ENCODE peak calls at places on chromosomes 13 and 19, in eight cellular contexts. R, C, B, M, Y, Q, J and S are unnamed samples.
A peak's percentile ranks its signal among the peaks of the same experiment; 100 is the strongest.

GRCh38 chr13:79782541-79783216 is 301.7 kb downstream of the NDFIP2 start:
- DNase-seq in R (peak; percentile 46), C (no peak), B (no peak), M (peak; percentile 93), J (peak; percentile 14), Q (peak; percentile 30), Y (peak; percentile 52), S (peak; percentile 78)

GRCh38 chr13:73938375-73939070 is 195.7 kb downstream of the KLF12 start:
- DNase-seq in M (peak; percentile 77), B (no peak), R (no peak), Q (no peak), C (no peak), J (no peak), Y (no peak), S (no peak)

GRCh38 chr19:6738726-6739389 is 622 bp upstream of the TRIP10 start:
- DNase-seq in B (peak; percentile 75), Y (peak; percentile 81), Q (peak; percentile 61), R (peak; percentile 32), J (no peak), M (no peak), C (peak; percentile 64), S (peak; percentile 47)

GRCh38 chr19:27885361-27885760 is 1327.6 kb downstream of the UQCRFS1 start:
- DNase-seq in B (no peak), Y (no peak), R (no peak), Q (no peak), C (no peak), J (no peak), M (no peak), S (no peak)

GRCh38 chr13:113992276-113993005 is 18.6 kb upstream of the C13orf46 start:
- DNase-seq in B (no peak), Q (no peak), Y (no peak), R (no peak), M (no peak), J (no peak), C (no peak), S (no peak)

GRCh38 chr13:98519976-98520375 is 56.9 kb downstream of the STK24 start:
- DNase-seq in J (no peak), Q (no peak), R (no peak), M (no peak), B (no peak), C (no peak), Y (no peak), S (no peak)

GRCh38 chr13:91592050-91593014 is 193.9 kb downstream of the GPC5 start:
- DNase-seq in Q (no peak), R (no peak), M (no peak), J (no peak), C (no peak), B (no peak), Y (no peak), S (no peak)

GRCh38 chr13:113077953-113078894 is 27.4 kb upstream of the F7 start:
- DNase-seq in Q (no peak), B (no peak), M (no peak), J (no peak), R (no peak), C (no peak), Y (no peak), S (no peak)

GRCh38 chr13:59442461-59442860 is 721.3 kb downstream of the DIAPH3 start:
- DNase-seq in Y (no peak), M (no peak), B (no peak), C (no peak), R (no peak), Q (no peak), J (no peak), S (no peak)

GRCh38 chr13:50365683-50366391 is 350.6 kb downstream of the KCNRG start:
- DNase-seq in M (peak; percentile 79), C (no peak), Y (no peak), J (peak; percentile 61), Q (no peak), B (peak; percentile 23), R (no peak), S (peak; percentile 57)

GRCh38 chr13:53405616-53406015 is 377.0 kb downstream of the OLFM4 start:
- DNase-seq in Q (no peak), M (no peak), B (no peak), R (no peak), J (peak; percentile 2), Y (no peak), C (no peak), S (no peak)

GRCh38 chr19:37920591-37921450 is 13.8 kb downstream of the SIPA1L3 start:
- DNase-seq in C (no peak), J (peak; percentile 49), B (no peak), Q (no peak), R (peak; percentile 47), Y (no peak), M (no peak), S (no peak)

GRCh38 chr13:109144693-109145437 is 515.5 kb downstream of the MYO16 start:
- DNase-seq in R (no peak), C (no peak), B (no peak), Q (no peak), J (no peak), Y (no peak), M (no peak), S (no peak)

GRCh38 chr19:14509382-14509781 is 8.8 kb downstream of the DNAJB1 start:
- DNase-seq in B (no peak), J (no peak), Q (no peak), C (no peak), M (no peak), Y (no peak), R (no peak), S (no peak)

GRCh38 chr19:30171138-30171635 is 201.0 kb upstream of the ZNF536 start:
- DNase-seq in M (no peak), Q (no peak), B (no peak), R (no peak), Y (no peak), C (no peak), J (no peak), S (no peak)

GRCh38 chr13:113897161-113897560 is 33.3 kb upstream of the GAS6 start:
- DNase-seq in R (no peak), Q (no peak), Y (no peak), J (peak; percentile 3), C (no peak), M (peak; percentile 56), B (no peak), S (no peak)

GRCh38 chr13:40438022-40438692 is 228.3 kb downstream of the FOXO1 start:
- DNase-seq in J (no peak), B (no peak), Y (no peak), R (no peak), M (peak; percentile 72), Q (no peak), C (no peak), S (no peak)

DNA sequence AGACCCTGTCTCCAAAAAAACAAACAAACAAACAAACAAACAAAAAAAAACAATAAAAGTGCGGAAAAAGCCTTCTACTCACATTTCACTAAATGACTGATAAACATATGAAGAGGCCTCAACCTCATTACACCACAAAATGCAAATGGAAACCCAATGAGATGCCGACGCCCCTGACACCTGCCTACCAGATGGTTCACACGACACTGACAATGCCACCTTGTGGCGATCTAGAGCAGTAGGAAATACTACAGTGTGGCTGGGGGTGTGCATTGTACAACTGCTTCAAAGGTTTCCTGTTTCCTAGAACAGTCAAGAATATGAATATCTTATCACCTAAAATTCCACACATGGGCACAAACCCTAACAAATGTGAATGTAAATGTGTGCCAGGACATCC is 14.0 kb downstream of the SCGB2B2 start:
- DNase-seq in Y (no peak), R (no peak), Q (no peak), C (no peak), M (peak; percentile 29), B (no peak), J (peak; percentile 51), S (peak; percentile 30)
- TF ChIP-seq CTCF in Y (peak; percentile 31), R (peak; percentile 16), Q (no peak), C (no peak), M (peak; percentile 36), B (no peak), J (peak; percentile 71), S (peak; percentile 36)

GRCh38 chr19:11418518-11419506 is at the start of gene RGL3:
- DNase-seq in C (no peak), M (no peak), B (peak; percentile 51), Q (no peak), Y (no peak), R (peak; percentile 77), J (no peak), S (peak; percentile 52)
- TF ChIP-seq POLR2A in C (no peak), M (no peak), B (no peak), Q (no peak), Y (peak; percentile 27), R (no peak), J (no peak), S (no peak)

GRCh38 chr13:96994030-96994848 is at the start of gene OXGR1:
- DNase-seq in R (no peak), M (no peak), J (no peak), B (peak; percentile 14), Y (no peak), Q (no peak), C (no peak), S (peak; percentile 13)
- TF ChIP-seq CTCF in R (no peak), M (no peak), J (no peak), B (no peak), Y (no peak), Q (no peak), C (no peak), S (no peak)

GRCh38 chr13:71828117-71828516 is 38.9 kb downstream of the DACH1 start:
- DNase-seq in M (peak; percentile 5), R (no peak), B (no peak), Q (no peak), Y (no peak), J (no peak), C (no peak), S (no peak)
- TF ChIP-seq POLR2A in M (no peak), R (no peak), B (no peak), Q (no peak), Y (no peak), J (no peak), C (no peak), S (no peak)

GRCh38 chr19:51297406-51297805 is 14.0 kb upstream of the IGLON5 start:
- DNase-seq in M (no peak), B (no peak), C (no peak), R (no peak), Y (no peak), J (no peak), Q (no peak), S (no peak)

GRCh38 chr19:51295382-51296126 is 15.9 kb upstream of the IGLON5 start:
- DNase-seq in C (no peak), R (no peak), B (no peak), M (no peak), Q (no peak), J (no peak), Y (no peak), S (no peak)

GRCh38 chr19:51294211-51294976 is 17.1 kb upstream of the IGLON5 start:
- DNase-seq in C (no peak), Q (no peak), M (no peak), J (no peak), Y (no peak), R (no peak), B (no peak), S (no peak)

GRCh38 chr19:51294977-51295375 is 16.5 kb upstream of the IGLON5 start:
- DNase-seq in M (no peak), C (no peak), J (no peak), B (no peak), Q (no peak), R (no peak), Y (no peak), S (no peak)

GRCh38 chr19:51296331-51297093 is 14.9 kb upstream of the IGLON5 start:
- DNase-seq in Q (peak; percentile 32), Y (no peak), R (no peak), B (no peak), C (no peak), M (no peak), J (peak; percentile 23), S (no peak)
- TF ChIP-seq CTCF in Q (no peak), Y (no peak), R (no peak), B (no peak), C (no peak), M (no peak), J (peak; percentile 57), S (no peak)

GRCh38 chr13:64075543-64076271 is 2660.1 kb upstream of the PCDH20 start:
- DNase-seq in M (no peak), Q (peak; percentile 69), R (peak; percentile 18), B (no peak), C (no peak), J (peak; percentile 88), Y (no peak), S (no peak)
- TF ChIP-seq POLR2A in M (no peak), Q (no peak), R (no peak), B (no peak), C (no peak), J (peak; percentile 89), Y (no peak), S (no peak)